ENCODE peak calls at places on chromosomes 11 and 22, in four cellular contexts. K, J, D and P are unnamed samples.
A peak's percentile ranks its signal among the peaks of the same experiment; 100 is the strongest.

GRCh38 chr22:40009231-40009769 is 14.5 kb downstream of the FAM83F start:
- DNase-seq in D (no peak), J (peak; percentile 16), K (no peak), P (no peak)

GRCh38 chr11:116870054-116870453 is 32.6 kb upstream of the APOA1 start:
- DNase-seq in J (no peak), D (no peak), K (no peak), P (no peak)

GRCh38 chr11:36273110-36273509 is 16.1 kb downstream of the COMMD9 start:
- DNase-seq in D (no peak), J (no peak), K (no peak), P (no peak)

GRCh38 chr11:63745304-63746170 is 23.0 kb downstream of the ZFTA start:
- DNase-seq in K (no peak), J (no peak), D (no peak), P (no peak)

GRCh38 chr11:72338741-72339140 is 94.8 kb upstream of the PHOX2A start:
- DNase-seq in J (peak; percentile 18), D (no peak), K (no peak), P (no peak)

GRCh38 chr11:3123761-3124733 is 41.1 kb downstream of the OSBPL5 start:
- DNase-seq in D (peak; percentile 78), K (peak; percentile 34), J (peak; percentile 97), P (peak; percentile 91)

GRCh38 chr11:107915229-107915628 is 13.0 kb upstream of the RAB39A start:
- DNase-seq in K (no peak), J (no peak), D (no peak), P (no peak)

GRCh38 chr11:11349870-11350325 is 3.2 kb downstream of the CSNK2A3 start:
- DNase-seq in D (no peak), K (no peak), J (peak; percentile 90), P (no peak)

GRCh38 chr11:94922675-94923347 is 50.5 kb downstream of the CWC15 start:
- DNase-seq in J (no peak), K (no peak), D (no peak), P (no peak)

GRCh38 chr22:20864186-20864908 is 5.5 kb downstream of the SNAP29 start:
- DNase-seq in K (no peak), D (no peak), J (no peak), P (peak; percentile 31)

GRCh38 chr22:45831394-45831793 is 145.6 kb downstream of the WNT7B start:
- DNase-seq in K (peak; percentile 6), D (no peak), J (peak; percentile 38), P (no peak)

GRCh38 chr11:61482513-61482912 is 26.0 kb upstream of the LRRC10B start:
- DNase-seq in J (no peak), K (no peak), D (no peak), P (no peak)

GRCh38 chr11:31397239-31397834 is 27.7 kb downstream of the DNAJC24 start:
- DNase-seq in J (peak; percentile 22), K (no peak), D (no peak), P (no peak)

DNA sequence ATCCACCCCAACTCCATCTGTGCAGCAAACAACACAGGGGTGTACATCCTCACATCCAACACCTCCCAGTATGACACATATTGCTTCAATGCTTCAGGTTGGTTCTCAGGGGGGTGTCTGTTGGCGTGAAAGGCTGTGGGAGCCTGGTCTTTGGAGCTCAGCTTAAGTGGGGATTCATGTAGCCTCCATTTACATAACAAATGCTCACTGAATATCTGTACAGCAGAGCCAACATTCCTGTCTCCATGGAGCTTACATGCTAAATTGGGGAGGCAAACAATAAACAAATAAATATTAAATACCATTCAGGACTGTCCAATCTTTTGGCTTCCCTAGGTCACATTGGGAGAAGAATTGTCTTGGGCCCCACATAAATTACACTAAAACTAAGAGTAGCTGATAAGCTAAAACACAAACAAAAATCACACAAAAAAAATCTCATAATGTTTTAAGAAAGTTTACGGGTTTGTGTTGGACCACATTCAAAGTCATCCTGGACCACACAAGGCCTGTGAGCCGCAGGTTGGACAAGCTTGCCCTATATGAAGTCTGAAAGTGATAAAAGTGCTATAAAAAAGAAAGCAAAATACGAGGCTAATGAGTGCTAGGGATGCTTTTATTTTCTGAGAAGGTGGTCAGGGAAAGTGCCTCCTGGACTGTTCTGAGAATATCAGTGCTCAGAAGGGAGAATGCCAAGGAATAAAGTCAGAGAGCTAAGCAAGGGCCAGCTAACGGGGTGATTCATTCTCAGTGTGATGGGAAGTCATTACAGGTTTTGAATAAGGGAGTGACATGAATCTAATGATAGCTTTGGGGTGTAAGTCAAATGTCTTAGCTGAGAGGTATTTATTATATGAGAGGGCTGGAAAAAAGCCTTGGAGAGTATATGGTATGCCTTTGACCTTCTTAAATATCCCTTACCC is 41.6 kb downstream of the CD44 start:
- DNase-seq in K (no peak), J (peak; percentile 55), D (no peak), P (no peak)
- H3K27ac ChIP-seq in K (peak overlapping the region; percentile 44), J (peak overlapping the region; percentile 84), D (no peak overlapping the region), P (no peak overlapping the region)

GRCh38 chr11:33242575-33242974 is 14.6 kb upstream of the HIPK3 start:
- DNase-seq in D (no peak), K (no peak), J (no peak), P (no peak)

GRCh38 chr11:33248416-33248957 is 8.7 kb upstream of the HIPK3 start:
- DNase-seq in D (no peak), K (no peak), J (peak; percentile 77), P (no peak)
- H3K27ac ChIP-seq in D (no peak overlapping the region), K (no peak overlapping the region), J (peak overlapping the region; percentile 88), P (peak overlapping the region; percentile 77)

GRCh38 chr11:74754507-74755255 is 6.0 kb downstream of the RNF169 start:
- DNase-seq in D (no peak), J (peak; percentile 96), K (no peak), P (no peak)
- H3K27ac ChIP-seq in D (no peak overlapping the region), J (peak overlapping the region; percentile 72), K (no peak overlapping the region), P (no peak overlapping the region)

GRCh38 chr11:80293293-80293692 is 852.5 kb upstream of the TENM4 start:
- DNase-seq in D (no peak), J (no peak), K (no peak), P (no peak)

DNA sequence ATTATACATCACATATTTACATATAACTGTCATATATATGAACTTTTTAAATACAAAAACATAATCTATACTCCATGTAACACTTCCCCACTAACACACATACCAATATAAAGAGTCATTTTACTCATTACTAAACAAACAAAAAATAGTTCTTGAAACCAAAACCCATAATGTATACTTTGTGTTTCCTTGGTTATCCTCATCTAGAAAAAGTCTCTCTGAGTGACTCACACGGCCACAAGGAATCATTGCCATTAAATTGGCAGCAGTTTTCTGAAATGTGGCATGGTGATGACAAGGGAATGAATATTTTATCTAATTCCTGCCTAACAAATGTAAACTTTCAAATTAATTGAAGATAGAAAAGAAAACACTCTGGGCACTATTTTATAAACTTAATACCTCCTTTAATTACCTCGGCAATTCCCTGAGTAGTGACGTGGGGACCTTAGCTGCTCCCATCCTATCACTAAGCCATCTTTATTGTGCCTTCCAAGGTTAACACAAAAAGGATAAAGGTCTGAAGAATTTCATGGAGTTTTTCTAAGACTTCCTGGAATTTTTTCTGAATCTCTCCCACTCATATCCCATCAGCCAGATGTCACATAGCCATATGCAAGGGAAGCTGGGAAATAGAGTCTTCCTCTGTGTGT is 857.1 kb upstream of the TENM4 start:
- DNase-seq in J (peak; percentile 82), K (no peak), D (no peak), P (no peak)
- H3K27ac ChIP-seq in J (peak overlapping the region; percentile 58), K (no peak overlapping the region), D (no peak overlapping the region), P (no peak overlapping the region)

GRCh38 chr11:93765551-93765950 is 18.5 kb upstream of the MED17 start:
- DNase-seq in K (no peak), D (no peak), J (no peak), P (no peak)

GRCh38 chr11:93767018-93767417 is 17.1 kb upstream of the MED17 start:
- DNase-seq in J (no peak), D (no peak), K (no peak), P (no peak)

GRCh38 chr11:93761910-93762309 is 20.4 kb downstream of the C11orf54 start:
- DNase-seq in J (no peak), D (no peak), K (no peak), P (no peak)

GRCh38 chr11:93770160-93770559 is 13.9 kb upstream of the MED17 start:
- DNase-seq in K (no peak), D (no peak), J (no peak), P (no peak)

DNA sequence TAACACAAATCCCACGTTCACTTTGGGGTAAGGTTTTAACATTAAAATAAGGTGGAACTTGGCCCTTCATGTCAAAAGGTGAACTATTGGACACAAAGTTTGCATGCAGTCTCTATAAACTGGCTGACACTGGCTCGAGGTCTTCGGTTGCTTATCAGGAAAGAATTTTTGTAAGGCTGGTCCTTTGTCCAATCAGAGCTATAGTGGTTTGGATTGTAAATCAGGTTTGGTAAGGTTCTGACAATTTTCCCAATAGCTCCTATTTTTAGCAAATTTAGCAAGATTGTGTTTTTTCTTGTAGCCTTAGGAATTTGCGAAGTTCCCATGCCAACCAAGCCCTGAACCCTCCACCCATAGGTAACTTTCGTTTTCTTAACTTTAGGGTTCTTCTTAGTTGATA is 17.6 kb upstream of the MED17 start:
- DNase-seq in K (no peak), D (no peak), J (no peak), P (no peak)
- H3K27ac ChIP-seq in K (no peak overlapping the region), D (no peak overlapping the region), J (no peak overlapping the region), P (no peak overlapping the region)